ENCODE peak calls at places on chromosomes 7 and 10, in seven cellular contexts. V is HCT116, N is IMR-90, F is A549, W is ovary, P is transverse colon, T is prostate gland. I is an unnamed sample.

GRCh38 chr7:158477866-158478265 is 109.8 kb downstream of the PTPRN2 start:
- DNase-seq in V (no peak), P (no peak), F (no peak), N (no peak), W (no peak), T (no peak), I (no peak)

GRCh38 chr10:52954407-52954806 is 181.8 kb upstream of the MBL2 start:
- DNase-seq in N (no peak), T (no peak), W (no peak), P (no peak), F (no peak), V (no peak), I (no peak)

GRCh38 chr7:156180451-156181229 is 368.4 kb upstream of the SHH start:
- DNase-seq in P (no peak), N (no peak), V (no peak), T (no peak), F (no peak), W (no peak), I (no peak)

GRCh38 chr7:107938448-107939250 is 47.7 kb downstream of the DLD start:
- DNase-seq in W (peak), N (no peak), F (no peak), V (no peak), T (no peak), P (no peak), I (no peak)

GRCh38 chr10:10758306-10758705 is 259.4 kb upstream of the CELF2 start:
- DNase-seq in W (no peak), F (no peak), P (no peak), V (no peak), N (no peak), T (no peak), I (no peak)

GRCh38 chr7:80053098-80053497 is 81.5 kb upstream of the GNAI1 start:
- DNase-seq in W (no peak), T (no peak), P (no peak), V (no peak), F (no peak), N (no peak), I (no peak)

GRCh38 chr7:9100289-9100688 is 666.9 kb downstream of the NXPH1 start:
- DNase-seq in P (no peak), T (no peak), F (no peak), W (no peak), N (no peak), V (no peak), I (no peak)

GRCh38 chr10:86311176-86311575 is 55.4 kb downstream of the GRID1 start:
- DNase-seq in T (no peak), N (no peak), V (no peak), W (no peak), F (no peak), P (no peak), I (no peak)

GRCh38 chr10:32971536-32972091 is 13.6 kb upstream of the ITGB1 start:
- DNase-seq in F (no peak), W (no peak), N (no peak), T (no peak), V (no peak), P (peak), I (no peak)

GRCh38 chr7:5479133-5479745 is 55.6 kb upstream of the TNRC18 start:
- DNase-seq in V (no peak), T (no peak), P (no peak), N (peak), F (no peak), W (no peak), I (no peak)

GRCh38 chr7:150356265-150356897 is 12.2 kb upstream of the REPIN1 start:
- DNase-seq in V (peak), F (peak), T (no peak), W (no peak), P (no peak), N (peak), I (no peak)

GRCh38 chr10:33939892-33940291 is 605.4 kb upstream of the NRP1 start:
- DNase-seq in W (no peak), T (no peak), P (no peak), F (no peak), V (no peak), N (no peak), I (no peak)

GRCh38 chr10:84890701-84891100 is 562.3 kb downstream of the CCSER2 start:
- DNase-seq in N (no peak), P (no peak), W (no peak), T (no peak), F (no peak), V (no peak), I (no peak)

GRCh38 chr10:131943021-131943814 is 38.5 kb downstream of the BNIP3 start:
- DNase-seq in W (peak), T (no peak), N (no peak), V (no peak), P (no peak), F (peak), I (no peak)

GRCh38 chr7:101465576-101466196 is 103.0 kb downstream of the COL26A1 start:
- DNase-seq in F (no peak), N (no peak), W (no peak), T (no peak), P (no peak), V (no peak), I (no peak)

GRCh38 chr7:98831641-98832221 is 38.1 kb downstream of the TMEM130 start:
- DNase-seq in T (no peak), P (peak), V (no peak), F (no peak), W (no peak), N (peak), I (no peak)

GRCh38 chr7:92698237-92698841 is 108.1 kb upstream of the FAM133B start:
- DNase-seq in F (peak), T (peak), N (peak), V (peak), P (peak), W (no peak), I (peak)

GRCh38 chr10:80171248-80171660 is 34.1 kb downstream of the ANXA11 start:
- DNase-seq in V (no peak), F (no peak), W (no peak), N (no peak), P (peak), T (peak), I (no peak)

GRCh38 chr7:108178393-108178792 is 48.2 kb upstream of the LAMB4 start:
- DNase-seq in V (no peak), N (no peak), T (no peak), W (no peak), P (peak), F (no peak), I (no peak)

GRCh38 chr10:133140417-133141143 is 19.4 kb upstream of the KNDC1 start:
- DNase-seq in N (no peak), W (no peak), F (no peak), V (no peak), P (no peak), T (no peak), I (no peak)

GRCh38 chr7:131574741-131575140 is 18.3 kb upstream of the PODXL start:
- DNase-seq in V (no peak), P (no peak), F (no peak), T (no peak), N (no peak), W (no peak), I (peak)

GRCh38 chr7:151405056-151405455 is 4.8 kb downstream of the WDR86 start:
- DNase-seq in N (no peak), T (no peak), W (no peak), P (no peak), F (no peak), V (no peak), I (no peak)

GRCh38 chr7:2099036-2099957 is 133.4 kb downstream of the MAD1L1 start:
- DNase-seq in P (no peak), W (no peak), T (no peak), F (no peak), N (peak), V (no peak), I (peak)

GRCh38 chr7:143296686-143297085 is 8.5 kb downstream of the CASP2 start:
- DNase-seq in V (no peak), N (no peak), F (no peak), W (no peak), T (no peak), P (no peak), I (no peak)

GRCh38 chr7:98056580-98056979 is 50.1 kb upstream of the LMTK2 start:
- DNase-seq in W (no peak), N (no peak), V (no peak), T (peak), P (no peak), F (no peak), I (no peak)

GRCh38 chr10:121157998-121158397 is 306.8 kb downstream of the WDR11 start:
- DNase-seq in F (no peak), W (no peak), T (no peak), N (no peak), V (no peak), P (peak), I (no peak)
- TF ChIP-seq POLR2A in F (no peak), W (no peak), T (no peak), N (no peak), V (no peak), P (no peak), I (no peak)

GRCh38 chr10:71773221-71773971 is at the start of gene VSIR:
- DNase-seq in V (peak), N (peak), T (peak), F (peak), P (peak), W (peak), I (peak)
- TF ChIP-seq POLR2A in V (no peak), N (peak), T (peak), F (peak), P (peak), W (peak), I (peak)

GRCh38 chr7:44799939-44800338 is 3.5 kb downstream of the PPIA start:
- DNase-seq in T (no peak), F (no peak), P (no peak), W (no peak), N (no peak), V (no peak), I (no peak)
- TF ChIP-seq POLR2A in T (no peak), F (no peak), P (no peak), W (no peak), N (no peak), V (no peak), I (no peak)

GRCh38 chr7:149195180-149196150 is at the start of gene ZNF282:
- DNase-seq in V (peak), W (peak), T (peak), P (peak), F (peak), N (peak), I (peak)
- TF ChIP-seq POLR2A in V (peak), W (no peak), T (peak), P (peak), F (peak), N (peak), I (peak)

DNA sequence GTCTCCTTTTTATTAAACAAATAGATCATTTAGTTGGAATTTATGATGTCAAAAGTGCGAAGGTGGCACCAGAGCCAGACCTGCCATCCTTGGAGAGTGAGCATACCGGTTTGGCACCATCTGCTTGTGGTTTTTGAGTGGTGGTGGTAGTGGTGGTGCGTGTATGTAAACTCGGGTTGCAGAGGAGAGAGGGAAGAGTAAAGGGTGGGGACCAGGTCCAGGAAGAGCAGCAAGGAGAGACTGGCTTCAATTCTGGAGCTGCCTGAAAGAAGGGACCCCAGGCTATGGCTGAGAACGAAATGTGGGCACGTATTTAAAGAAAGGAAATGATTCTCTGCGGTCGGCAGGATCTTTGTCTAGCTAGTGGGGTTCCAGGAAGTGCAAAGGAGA is 547 bp upstream of the GOLGA7B start:
- DNase-seq in P (peak), F (no peak), V (no peak), N (no peak), T (no peak), W (no peak), I (no peak)
- TF ChIP-seq POLR2A in P (no peak), F (no peak), V (no peak), N (no peak), T (no peak), W (no peak), I (no peak)

GRCh38 chr10:13585195-13585751 is 1.5 kb upstream of the PRPF18 start:
- DNase-seq in T (no peak), F (no peak), W (no peak), N (no peak), V (no peak), P (no peak), I (no peak)

GRCh38 chr10:13587367-13587766 is 602 bp downstream of the PRPF18 start:
- DNase-seq in V (no peak), T (no peak), F (no peak), N (no peak), P (peak), W (peak), I (peak)

GRCh38 chr10:13589316-13589715 is 2.6 kb downstream of the PRPF18 start:
- DNase-seq in P (no peak), W (no peak), F (no peak), T (no peak), N (no peak), V (no peak), I (no peak)

GRCh38 chr10:13585943-13586342 is 822 bp upstream of the PRPF18 start:
- DNase-seq in T (no peak), V (no peak), P (no peak), W (no peak), F (no peak), N (no peak), I (no peak)

DNA sequence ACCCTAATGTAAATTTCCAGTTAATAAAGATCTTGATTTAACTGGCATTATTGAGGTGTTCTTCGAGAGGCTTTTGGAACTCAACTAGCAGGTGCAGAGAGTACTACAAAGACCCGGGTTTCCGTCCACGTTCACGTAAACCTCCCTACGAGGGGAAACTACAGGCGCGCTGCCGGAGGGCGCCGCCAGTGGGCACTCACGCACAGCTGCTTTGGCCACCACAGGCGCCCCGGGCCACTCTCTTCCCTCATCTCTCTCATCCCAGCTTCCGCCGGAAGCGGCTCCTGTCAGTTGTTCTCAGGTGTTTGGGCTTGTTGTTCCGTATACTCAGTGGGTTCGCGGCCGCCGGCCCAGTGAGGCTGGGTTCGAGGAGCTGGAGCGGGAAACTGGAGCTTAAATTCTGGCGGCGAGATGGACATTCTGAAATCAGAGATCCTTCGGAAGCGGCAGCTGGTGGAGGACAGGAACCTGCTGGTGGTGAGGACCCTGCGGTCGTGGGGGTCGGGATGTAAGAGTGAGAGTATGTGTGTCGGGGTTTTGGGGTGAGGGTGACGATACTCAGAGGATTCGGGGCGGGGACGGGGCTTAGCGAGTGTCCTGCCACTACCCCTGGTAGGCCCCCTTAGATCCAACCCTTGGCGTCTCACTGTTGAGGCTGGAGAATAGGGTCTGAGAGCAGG is at the start of gene PRPF18:
- DNase-seq in F (peak), V (peak), P (peak), N (peak), W (peak), T (peak), I (peak)
- TF ChIP-seq POLR2A in F (peak), V (peak), P (peak), N (peak), W (no peak), T (peak), I (peak)

DNA sequence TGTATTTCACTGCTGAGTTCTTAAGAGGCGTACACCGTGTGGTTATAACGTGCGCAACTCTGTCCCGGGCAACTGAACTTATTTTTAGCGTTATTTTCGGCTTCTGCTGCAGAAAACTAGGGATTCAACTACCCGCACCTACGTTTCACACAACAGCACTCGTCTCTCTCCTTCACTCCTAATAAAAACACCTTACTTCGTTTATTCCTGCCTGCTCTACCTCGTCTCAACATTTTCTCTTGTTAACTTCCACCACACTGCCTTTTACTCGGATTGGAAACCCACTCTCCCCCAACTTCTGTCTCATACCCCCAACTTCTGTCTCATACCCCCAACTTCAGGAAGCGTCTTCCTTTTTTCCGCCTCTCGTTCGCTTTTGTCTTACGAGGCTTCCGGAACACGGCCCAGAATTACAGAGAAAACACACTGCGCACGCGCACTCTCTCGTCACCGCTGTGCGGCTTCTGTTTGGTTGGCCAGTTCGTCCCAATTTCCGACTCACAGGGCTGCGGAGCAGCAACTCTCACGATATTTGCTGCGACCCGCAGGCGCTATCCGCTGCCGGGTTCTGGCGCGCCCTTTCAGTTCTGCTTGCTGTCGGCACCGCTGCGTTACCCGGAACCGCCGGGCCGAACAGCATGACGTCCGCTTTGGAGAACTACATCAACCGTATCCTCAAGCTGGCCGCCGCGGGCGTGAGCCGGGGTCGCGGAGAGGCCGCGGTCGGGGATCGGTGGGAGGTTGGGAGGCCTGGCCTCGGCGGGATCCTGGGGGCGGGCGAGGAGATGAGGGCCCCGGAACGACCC is at the start of gene LSM8:
- DNase-seq in N (peak), P (peak), F (peak), T (peak), W (peak), V (peak), I (peak)
- TF ChIP-seq POLR2A in N (peak), P (peak), F (peak), T (peak), W (peak), V (peak), I (peak)

GRCh38 chr7:133233142-133233541 is 19.7 kb upstream of the EXOC4 start:
- DNase-seq in F (no peak), V (no peak), N (no peak), T (no peak), W (no peak), P (no peak), I (no peak)

GRCh38 chr7:133235212-133235883 is 17.5 kb upstream of the EXOC4 start:
- DNase-seq in W (no peak), F (no peak), V (no peak), T (no peak), P (no peak), N (peak), I (no peak)

GRCh38 chr7:133230591-133231194 is 22.2 kb upstream of the EXOC4 start:
- DNase-seq in P (peak), V (peak), W (no peak), F (peak), N (peak), T (peak), I (peak)
- TF ChIP-seq POLR2A in P (no peak), V (no peak), W (no peak), F (no peak), N (no peak), T (no peak), I (no peak)

I was measured in H54.